ENCODE peak calls at places on chromosomes 2 and 18, in nine cellular contexts. D is amygdala; L is psoas muscle; T is C1 segment of cervical spinal cord; J is Right ventricle myocardium superior; R is stimulated activated CD4-positive, alpha-beta T cell treated with anti-CD3 and anti-CD28 coated beads, TNF-alpha, amount 100 ng/mL, for 4 hours; C is AML-193; I is tibial nerve; A is EL. V is an unnamed sample.

GRCh38 chr2:25437881-25438662 is 96.3 kb upstream of the DNMT3A start:
- DNase-seq in A (no peak), J (no peak), I (no peak), T (no peak), C (no peak), L (no peak), R (no peak), D (no peak), V (no peak)

GRCh38 chr2:96402591-96402990 is 67.0 kb downstream of the NCAPH start:
- DNase-seq in D (no peak), C (no peak), R (no peak), L (no peak), I (no peak), A (no peak), J (no peak), T (no peak), V (no peak)

GRCh38 chr2:43038034-43038719 is 188.2 kb downstream of the ZFP36L2 start:
- DNase-seq in J (no peak), D (no peak), L (peak), T (no peak), I (no peak), A (peak), C (no peak), R (no peak), V (no peak)

GRCh38 chr2:95389256-95390119 is 13.0 kb upstream of the FAHD2A start:
- DNase-seq in T (no peak), L (peak), A (peak), C (no peak), R (no peak), J (peak), D (no peak), I (peak), V (no peak)

GRCh38 chr2:137946227-137946626 is 18.0 kb upstream of the HNMT start:
- DNase-seq in J (no peak), C (no peak), I (no peak), R (no peak), T (no peak), A (no peak), L (no peak), D (no peak), V (no peak)

GRCh38 chr2:70994055-70994444 is 623 bp downstream of the TEX261 start:
- DNase-seq in L (no peak), R (no peak), A (peak), D (no peak), I (no peak), C (no peak), T (no peak), J (no peak), V (no peak)

GRCh38 chr2:239640210-239640609 is 239.4 kb upstream of the HDAC4 start:
- DNase-seq in R (no peak), L (no peak), I (no peak), J (no peak), D (no peak), T (no peak), A (no peak), C (no peak), V (no peak)

GRCh38 chr18:63025251-63025710 is 294.3 kb downstream of the BCL2 start:
- DNase-seq in I (no peak), J (no peak), D (no peak), L (no peak), A (peak), T (no peak), R (no peak), C (no peak), V (no peak)

GRCh38 chr2:86157009-86157556 is 38.2 kb downstream of the IMMT start:
- DNase-seq in J (no peak), T (no peak), C (no peak), R (no peak), A (no peak), L (no peak), D (no peak), I (no peak), V (no peak)

V was measured in KG1.